ENCODE peak calls at places on chromosomes 16 and 17, in nine cellular contexts. D is GM04503; A is Calu3; Z is osteocyte; N is kidney epithelial cell; H is WTC11; U is head of caudate nucleus; R is stimulated activated CD8-positive, alpha-beta memory T cell treated with anti-CD3 and anti-CD28 coated beads, Interleukin-4, amount 100 ng/mL, for 1 hour; V is CD4-positive, alpha-beta T cell. J is an unnamed sample.

GRCh38 chr17:40806131-40806530 is 6.4 kb upstream of the KRT28 start:
- DNase-seq in D (no peak), A (no peak), Z (no peak), N (no peak), H (no peak), U (no peak), R (no peak), V (no peak), J (no peak)

GRCh38 chr16:49620868-49621239 is 235.1 kb downstream of the ZNF423 start:
- DNase-seq in D (no peak), A (no peak), Z (no peak), N (no peak), H (no peak), U (no peak), R (no peak), V (no peak), J (no peak)

GRCh38 chr17:6592193-6592592 is 35.8 kb upstream of the PITPNM3 start:
- DNase-seq in D (no peak), A (peak), Z (no peak), N (peak), H (no peak), U (no peak), R (no peak), V (no peak), J (no peak)

GRCh38 chr16:27628216-27628945 is 78.4 kb downstream of the KATNIP start:
- DNase-seq in D (no peak), A (no peak), Z (no peak), N (no peak), H (peak), U (no peak), R (no peak), V (no peak), J (no peak)

GRCh38 chr16:85173077-85173980 is 61.1 kb upstream of the CIBAR2 start:
- DNase-seq in D (no peak), A (no peak), Z (no peak), N (peak), H (no peak), U (no peak), R (no peak), V (no peak), J (no peak)

GRCh38 chr17:74152591-74153455 is 50.7 kb upstream of the RPL38 start:
- DNase-seq in D (no peak), A (peak), Z (peak), N (no peak), H (no peak), U (no peak), R (no peak), V (no peak), J (peak)

GRCh38 chr17:61144876-61145564 is 254.6 kb upstream of the TBX2 start:
- DNase-seq in D (no peak), A (no peak), Z (no peak), N (no peak), H (no peak), U (no peak), R (no peak), V (no peak), J (no peak)

GRCh38 chr17:38540514-38540913 is 65.2 kb downstream of the SRCIN1 start:
- DNase-seq in D (no peak), A (no peak), Z (no peak), N (no peak), H (no peak), U (no peak), R (no peak), V (no peak), J (no peak)

GRCh38 chr17:81519284-81520020 is 6.9 kb upstream of the ACTG1 start:
- DNase-seq in D (no peak), A (peak), Z (no peak), N (no peak), H (peak), U (peak), R (no peak), V (peak), J (no peak)